ENCODE peak calls at places on chromosomes 16 and 17, in four cellular contexts. U is NCI-H1092 treated with DMSO at 0.1 percent for 48 hours, P is GM23338, X is T-helper 2 cell. S is an unnamed sample.

GRCh38 chr16:87431926-87432325 is 39.8 kb downstream of the MAP1LC3B start:
- DNase-seq in U (no peak), X (no peak), P (no peak), S (no peak)

GRCh38 chr16:2753523-2754020 is 1.1 kb downstream of the SRRM2 start:
- DNase-seq in U (no peak), X (no peak), P (no peak), S (no peak)

GRCh38 chr17:54992797-54993639 is 24.5 kb downstream of the STXBP4 start:
- DNase-seq in U (peak), P (peak), X (no peak), S (no peak)

GRCh38 chr17:41666336-41666680 is 22.4 kb upstream of the EIF1 start:
- DNase-seq in U (peak), X (peak), P (peak), S (no peak)

GRCh38 chr17:80283116-80283852 is 22.6 kb downstream of the RNF213 start:
- DNase-seq in U (peak), X (no peak), P (no peak), S (no peak)

GRCh38 chr16:24758373-24758772 is 28.9 kb downstream of the TNRC6A start:
- DNase-seq in X (no peak), U (no peak), P (no peak), S (no peak)

GRCh38 chr16:11783319-11784047 is 13.6 kb downstream of the ZC3H7A start:
- DNase-seq in P (no peak), U (no peak), X (peak), S (no peak)

GRCh38 chr16:4388275-4389021 is 16.8 kb downstream of the VASN start:
- DNase-seq in P (peak), U (no peak), X (no peak), S (no peak)

GRCh38 chr16:471353-472198 is 46.1 kb downstream of the RAB11FIP3 start:
- DNase-seq in U (no peak), P (peak), X (no peak), S (peak)

GRCh38 chr16:35562471-35562870 is 2103.1 kb downstream of the TP53TG3F start:
- DNase-seq in X (no peak), U (no peak), P (no peak), S (no peak)